ENCODE peak calls at places on chromosomes 7 and 10, in nine cellular contexts. A, F, N, V, R, S, D, K and J are unnamed samples.

GRCh38 chr10:2800178-2800577 is 267.2 kb upstream of the PFKP start:
- DNase-seq in S (no peak), R (no peak), V (no peak), K (no peak), N (no peak), D (no peak), F (no peak), A (no peak), J (no peak)

GRCh38 chr10:133128126-133129081 is 31.6 kb upstream of the KNDC1 start:
- DNase-seq in A (no peak), V (no peak), R (no peak), F (no peak), D (no peak), N (no peak), K (no peak), S (no peak), J (no peak)

GRCh38 chr10:116444527-116445142 is 17.0 kb downstream of the PNLIPRP3 start:
- DNase-seq in S (peak), V (peak), D (peak), R (peak), F (peak), K (peak), A (peak), N (peak), J (peak)

GRCh38 chr7:29265208-29265923 is 70.8 kb downstream of the CHN2 start:
- DNase-seq in S (no peak), D (peak), K (no peak), A (no peak), V (peak), R (peak), F (no peak), N (no peak), J (peak)

GRCh38 chr10:15704581-15704968 is 15.1 kb downstream of the ITGA8 start:
- DNase-seq in V (no peak), S (no peak), N (no peak), F (no peak), R (no peak), A (no peak), K (no peak), D (no peak), J (no peak)

GRCh38 chr10:33963656-33964175 is 629.2 kb upstream of the NRP1 start:
- DNase-seq in K (no peak), F (no peak), S (no peak), N (no peak), A (no peak), R (peak), V (no peak), D (no peak), J (no peak)

GRCh38 chr7:67947651-67948050 is 951.0 kb downstream of the TYW1 start:
- DNase-seq in V (no peak), A (no peak), S (no peak), R (no peak), K (no peak), F (no peak), N (no peak), D (no peak), J (no peak)

GRCh38 chr10:117537904-117538524 is 4.5 kb upstream of the EMX2 start:
- DNase-seq in N (no peak), K (no peak), A (no peak), F (no peak), R (no peak), D (no peak), S (no peak), V (no peak), J (peak)

GRCh38 chr10:79266543-79267312 is 80.5 kb upstream of the PPIF start:
- DNase-seq in S (no peak), A (peak), K (peak), D (no peak), F (no peak), R (peak), V (no peak), N (no peak), J (peak)

GRCh38 chr7:26429168-26429567 is 137.5 kb downstream of the SNX10 start:
- DNase-seq in S (no peak), D (no peak), K (no peak), A (no peak), N (no peak), V (no peak), F (no peak), R (peak), J (peak)

GRCh38 chr10:31101123-31101522 is 69.5 kb upstream of the ZNF438 start:
- DNase-seq in F (no peak), R (peak), A (no peak), S (peak), V (no peak), N (no peak), K (peak), D (no peak), J (peak)

GRCh38 chr10:78892383-78893191 is 176.2 kb upstream of the ZMIZ1 start:
- DNase-seq in D (no peak), V (no peak), R (no peak), F (no peak), K (no peak), S (no peak), A (no peak), N (no peak), J (peak)

GRCh38 chr7:157302314-157302711 is 34.5 kb upstream of the DNAJB6 start:
- DNase-seq in R (peak), F (peak), V (peak), S (no peak), K (no peak), A (peak), N (peak), D (no peak), J (peak)

GRCh38 chr10:107583974-107584373 is 419.5 kb upstream of the SORCS1 start:
- DNase-seq in D (no peak), A (no peak), K (no peak), S (no peak), N (no peak), V (no peak), F (no peak), R (no peak), J (peak)

GRCh38 chr10:86365346-86366032 is 1.1 kb downstream of the GRID1 start:
- DNase-seq in N (peak), K (no peak), F (no peak), S (no peak), D (peak), A (no peak), V (no peak), R (no peak), J (no peak)

GRCh38 chr10:122485670-122486069 is 24.3 kb downstream of the HTRA1 start:
- DNase-seq in K (peak), R (no peak), A (no peak), S (no peak), D (no peak), F (no peak), N (no peak), V (no peak), J (no peak)

GRCh38 chr10:78556-78955 is 29.5 kb upstream of the TUBB8 start:
- DNase-seq in R (no peak), K (no peak), D (no peak), F (no peak), N (no peak), S (no peak), A (no peak), V (no peak), J (no peak)

GRCh38 chr7:153190452-153190851 is 430.9 kb downstream of the ACTR3B start:
- DNase-seq in N (peak), A (peak), D (peak), V (peak), K (no peak), S (peak), R (no peak), F (peak), J (no peak)

GRCh38 chr7:42080831-42081230 is 156.2 kb downstream of the GLI3 start:
- DNase-seq in S (no peak), D (no peak), F (no peak), V (no peak), N (no peak), A (no peak), R (no peak), K (no peak), J (no peak)

GRCh38 chr7:39667354-39667923 is 44.1 kb downstream of the RALA start:
- DNase-seq in S (no peak), F (no peak), A (no peak), R (no peak), D (no peak), N (no peak), V (no peak), K (no peak), J (peak)

GRCh38 chr7:93811198-93811597 is 79.4 kb downstream of the TFPI2 start:
- DNase-seq in V (no peak), R (no peak), D (no peak), N (no peak), S (no peak), K (no peak), F (no peak), A (no peak), J (no peak)

GRCh38 chr7:41760293-41760692 is 57.4 kb upstream of the INHBA start:
- DNase-seq in A (no peak), D (no peak), N (no peak), V (no peak), S (no peak), F (no peak), R (no peak), K (no peak), J (peak)

GRCh38 chr10:112241651-112242341 is 41.4 kb upstream of the TECTB start:
- DNase-seq in V (no peak), R (no peak), K (no peak), N (no peak), S (no peak), D (no peak), A (no peak), F (no peak), J (no peak)

GRCh38 chr7:141700848-141701371 is 1.1 kb downstream of the DENND11 start:
- DNase-seq in R (no peak), A (peak), D (no peak), V (no peak), K (no peak), F (peak), N (peak), S (no peak), J (peak)

DNA sequence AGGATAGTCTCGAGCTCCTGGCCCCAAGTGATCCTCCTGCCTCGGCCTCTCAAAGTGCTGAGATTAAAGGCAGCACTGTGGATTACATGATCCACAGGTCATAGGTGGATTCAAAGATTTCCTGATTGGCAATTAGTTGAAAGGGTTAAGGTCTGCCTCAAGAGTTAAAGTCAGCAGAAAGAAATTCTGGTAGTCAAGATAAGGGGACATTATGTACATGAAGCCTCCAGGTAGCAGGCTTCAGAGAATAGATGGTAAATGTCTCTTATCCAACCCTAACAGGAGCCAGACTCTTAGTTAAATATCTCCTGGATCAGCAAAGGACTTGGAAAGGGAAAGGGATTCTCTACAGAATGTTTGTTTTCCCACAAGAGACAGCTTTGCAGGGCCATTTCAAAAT is 93.7 kb downstream of the SKIDA1 start:
- DNase-seq in N (no peak), D (no peak), V (no peak), R (no peak), S (no peak), K (no peak), F (no peak), A (no peak), J (no peak)
- H2AFZ ChIP-seq in N (no peak), D (no peak), V (no peak), R (peak), S (peak), K (no peak), F (no peak), A (no peak), J (no peak)

GRCh38 chr7:19489162-19489820 is 219.5 kb downstream of the POLR1F start:
- DNase-seq in N (no peak), S (no peak), V (no peak), K (no peak), A (no peak), R (no peak), D (no peak), F (no peak), J (no peak)

GRCh38 chr7:19488056-19488455 is 220.8 kb downstream of the POLR1F start:
- DNase-seq in D (no peak), A (no peak), F (no peak), N (no peak), K (no peak), R (no peak), S (no peak), V (no peak), J (no peak)

GRCh38 chr7:19491821-19492452 is 216.9 kb downstream of the POLR1F start:
- DNase-seq in A (peak), V (peak), S (peak), R (peak), D (peak), K (peak), N (peak), F (peak), J (peak)

DNA sequence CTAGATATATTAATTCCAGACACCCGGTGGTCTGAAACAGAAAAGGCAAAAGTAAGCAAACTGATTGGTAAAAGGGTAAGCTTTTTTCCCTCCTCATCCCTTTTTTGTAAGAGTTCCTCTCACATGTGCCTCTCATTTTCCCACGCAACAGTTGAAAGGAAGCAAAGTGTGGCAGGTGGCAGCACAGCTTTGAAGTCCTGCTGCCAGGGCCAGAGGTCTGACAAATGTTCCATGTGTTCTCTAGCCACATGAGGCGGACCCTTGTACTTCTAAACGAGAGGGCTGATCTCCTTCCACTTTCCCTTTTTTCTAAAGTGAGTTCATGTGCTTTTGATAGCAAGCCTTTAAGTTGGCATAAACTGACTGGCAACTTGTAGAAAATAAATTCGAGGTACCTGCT is 217.5 kb downstream of the POLR1F start:
- DNase-seq in F (no peak), R (no peak), N (peak), V (no peak), D (no peak), S (no peak), A (no peak), K (no peak), J (no peak)
- TF ChIP-seq EZH2phosphoT487 in F (no peak), R (no peak), N (no peak), V (no peak), D (no peak), S (no peak), A (no peak), K (no peak), J (no peak)

GRCh38 chr10:94097656-94098055 is 103.9 kb downstream of the PLCE1 start:
- DNase-seq in V (no peak), N (no peak), D (no peak), R (no peak), F (no peak), K (no peak), A (no peak), S (no peak), J (peak)

GRCh38 chr10:94103192-94103591 is 109.5 kb downstream of the PLCE1 start:
- DNase-seq in R (no peak), S (no peak), V (no peak), D (no peak), A (no peak), N (no peak), K (no peak), F (no peak), J (no peak)

GRCh38 chr10:94094540-94094939 is 100.8 kb downstream of the PLCE1 start:
- DNase-seq in K (no peak), S (no peak), A (no peak), V (no peak), F (no peak), N (no peak), D (no peak), R (no peak), J (no peak)

GRCh38 chr10:94102436-94102835 is 108.7 kb downstream of the PLCE1 start:
- DNase-seq in K (no peak), R (no peak), V (no peak), N (no peak), F (no peak), D (no peak), A (no peak), S (no peak), J (no peak)

GRCh38 chr10:94098916-94099315 is 105.2 kb downstream of the PLCE1 start:
- DNase-seq in R (no peak), V (no peak), D (no peak), N (no peak), S (no peak), A (no peak), F (no peak), K (no peak), J (no peak)
- H2AFZ ChIP-seq in R (no peak), V (no peak), D (peak), N (no peak), S (no peak), A (no peak), F (no peak), K (no peak), J (no peak)

DNA sequence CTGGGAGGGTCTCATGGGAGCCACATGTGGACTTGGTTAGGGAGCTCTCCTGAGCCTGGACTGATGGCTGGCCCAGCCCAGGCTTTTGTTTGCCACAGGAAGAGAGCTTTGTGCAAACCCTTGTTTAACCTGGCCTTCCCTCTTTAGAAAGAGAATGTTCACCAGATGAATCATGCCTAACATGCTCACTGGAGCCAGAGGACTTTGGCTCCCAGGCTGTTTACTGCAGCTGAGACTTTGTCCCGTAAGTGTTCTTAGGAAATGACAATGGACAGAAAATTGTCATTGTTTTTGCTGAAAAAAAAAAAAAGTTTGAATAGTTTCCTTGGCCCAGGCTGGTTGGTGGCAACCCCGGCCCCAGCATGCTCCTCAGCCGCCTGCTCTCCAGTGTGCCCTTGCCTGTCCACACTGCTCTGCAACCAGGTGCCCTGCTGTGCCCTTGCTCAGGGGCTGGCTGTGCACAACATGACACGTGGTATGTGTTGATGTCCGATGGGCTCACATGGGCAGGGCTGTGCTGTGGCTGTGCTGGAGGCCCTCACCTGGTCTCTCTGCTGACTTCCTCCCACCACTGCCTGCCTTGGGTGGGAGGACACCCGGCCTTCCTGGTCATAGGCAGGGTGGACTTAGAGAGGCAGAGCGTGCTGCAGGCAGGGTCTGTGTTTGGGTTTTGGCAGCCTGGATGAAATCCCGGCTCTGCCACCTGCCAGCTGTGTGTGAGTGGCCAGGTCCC is 215.3 kb upstream of the ZNF32 start:
- DNase-seq in S (no peak), D (no peak), R (peak), K (peak), F (no peak), V (no peak), A (no peak), N (no peak), J (peak)
- TF ChIP-seq EZH2phosphoT487 in S (no peak), D (no peak), R (no peak), K (no peak), F (no peak), V (no peak), A (no peak), N (no peak), J (no peak)

GRCh38 chr10:5292196-5292735 is 72.5 kb upstream of the UCN3 start:
- DNase-seq in R (no peak), A (peak), F (no peak), D (no peak), K (no peak), N (no peak), S (no peak), V (no peak), J (no peak)

GRCh38 chr10:5291501-5292195 is 73.1 kb upstream of the UCN3 start:
- DNase-seq in N (no peak), K (peak), S (peak), V (peak), F (no peak), D (peak), A (no peak), R (peak), J (peak)

GRCh38 chr10:5297996-5298395 is 66.8 kb upstream of the UCN3 start:
- DNase-seq in A (no peak), N (no peak), V (no peak), D (no peak), F (no peak), K (no peak), S (no peak), R (no peak), J (no peak)

GRCh38 chr10:5297466-5297865 is 67.3 kb upstream of the UCN3 start:
- DNase-seq in V (peak), K (no peak), F (no peak), N (no peak), A (no peak), D (no peak), R (no peak), S (no peak), J (peak)

DNA sequence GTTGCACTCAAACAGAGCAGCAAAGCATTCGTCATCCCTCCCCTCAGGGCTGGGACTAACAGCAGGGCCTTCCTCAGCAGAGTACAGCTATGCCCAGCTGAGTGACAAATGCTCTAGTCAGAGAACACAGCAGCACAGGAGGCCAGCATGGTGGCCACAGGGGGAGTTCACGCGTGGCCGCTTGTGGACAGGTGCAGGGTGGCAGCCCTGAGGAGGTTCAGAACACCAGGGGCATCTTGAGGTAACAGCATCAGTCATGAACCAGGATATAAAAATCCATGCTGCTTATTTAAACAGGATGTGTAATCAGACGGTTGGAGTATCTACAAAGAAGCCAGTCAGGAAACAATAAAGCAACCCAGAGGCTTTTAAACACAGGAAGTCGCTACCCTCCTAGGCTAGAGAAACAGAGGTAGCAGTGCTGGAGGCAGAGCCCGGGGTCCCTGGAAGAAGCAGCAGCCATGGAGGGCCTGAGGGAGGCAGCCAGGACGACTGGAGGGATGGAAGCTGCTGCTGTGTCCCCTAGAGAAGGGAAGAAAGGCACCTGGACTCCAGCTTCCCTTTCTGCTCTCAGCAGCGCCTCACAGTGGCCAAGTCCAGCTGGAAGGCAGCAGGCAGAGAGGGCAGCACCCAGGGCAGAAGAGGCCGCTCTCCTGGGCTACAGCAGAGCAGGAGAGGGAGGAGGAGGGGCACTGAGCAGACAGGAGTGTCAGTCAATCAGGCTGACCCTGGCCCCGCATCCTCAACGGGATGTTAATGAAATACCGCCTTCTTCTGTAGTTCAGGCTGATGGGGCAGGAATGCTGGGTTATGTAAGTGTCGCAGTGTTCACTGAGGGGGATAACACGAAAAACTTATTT is 70.8 kb upstream of the UCN3 start:
- DNase-seq in R (peak), F (peak), A (peak), V (no peak), D (peak), S (peak), K (peak), N (peak), J (peak)
- H2AFZ ChIP-seq in R (peak), F (no peak), A (no peak), V (no peak), D (peak), S (peak), K (no peak), N (no peak), J (peak)